ENCODE peak calls at places on chromosomes 11 and 22, in nine cellular contexts. T is WERI-Rb-1, A is nephron progenitor cell, P is NCI-H510A treated with DMSO at 0.1 percent for 48 hours, C is SHP77 treated with DMSO at 0.1 percent for 48 hours, D is AG09319, L is anterior cingulate cortex, G is LoVo, J is progenitor cell of endocrine pancreas. K is an unnamed sample.

GRCh38 chr11:77402218-77402556 is 71.7 kb downstream of the PAK1 start:
- DNase-seq in T (peak; percentile 52), A (no peak), P (peak; percentile 59), C (no peak), D (no peak), L (no peak), G (no peak), J (no peak), K (no peak)

GRCh38 chr22:29217827-29218757 is 12.4 kb downstream of the EMID1 start:
- DNase-seq in T (no peak), A (no peak), P (no peak), C (no peak), D (no peak), L (no peak), G (no peak), J (no peak), K (no peak)

GRCh38 chr11:7582338-7582985 is 68.7 kb downstream of the PPFIBP2 start:
- DNase-seq in T (no peak), A (no peak), P (no peak), C (no peak), D (no peak), L (no peak), G (no peak), J (no peak), K (no peak)

GRCh38 chr11:61295596-61295926 is 445 bp upstream of the VWCE start:
- DNase-seq in T (no peak), A (no peak), P (no peak), C (no peak), D (no peak), L (no peak), G (no peak), J (no peak), K (no peak)

GRCh38 chr11:17352925-17353227 is 1.3 kb downstream of the NCR3LG1 start:
- DNase-seq in T (peak; percentile 51), A (peak; percentile 22), P (peak; percentile 40), C (no peak), D (no peak), L (no peak), G (peak; percentile 59), J (peak; percentile 13), K (peak; percentile 53)

GRCh38 chr11:73982595-73982989 is at the start of gene UCP2:
- DNase-seq in T (peak; percentile 94), A (peak; percentile 86), P (peak; percentile 88), C (peak; percentile 91), D (peak; percentile 15), L (peak; percentile 83), G (peak; percentile 48), J (peak; percentile 64), K (peak; percentile 92)

GRCh38 chr22:32994046-32994827 is 63.9 kb downstream of the SYN3 start:
- DNase-seq in T (no peak), A (no peak), P (no peak), C (no peak), D (no peak), L (peak; percentile 65), G (no peak), J (no peak), K (no peak)

GRCh38 chr22:35264986-35265385 is 7.7 kb downstream of the HMGXB4 start:
- DNase-seq in T (no peak), A (no peak), P (no peak), C (no peak), D (no peak), L (no peak), G (no peak), J (no peak), K (no peak)